ENCODE peak calls at places on chromosomes 6 and 20, in nine cellular contexts. One of them, this sample, is unnamed.

GRCh38 chr20:7003598-7003997 is 236.1 kb downstream of the BMP2 start:
- DNase-seq in AG10803: no peak
- DNase-seq in AG04449: no peak
- DNase-seq in NCI-H345: no peak
- DNase-seq in activated T-cell treated with anti-CD3 and anti-CD28 coated beads, Interleukin-2, amount 50 U/mL, for 4 hours: no peak
- DNase-seq in HCT116: no peak
- DNase-seq in Calu3: no peak
- DNase-seq in fibroblast of the conjunctiva: no peak
- DNase-seq in stomach: no peak
- DNase-seq in this sample: no peak

GRCh38 chr6:22545051-22545450 is 24.3 kb upstream of the HDGFL1 start:
- DNase-seq in AG10803: no peak
- DNase-seq in AG04449: no peak
- DNase-seq in NCI-H345: no peak
- DNase-seq in activated T-cell treated with anti-CD3 and anti-CD28 coated beads, Interleukin-2, amount 50 U/mL, for 4 hours: no peak
- DNase-seq in HCT116: no peak
- DNase-seq in Calu3: no peak
- DNase-seq in fibroblast of the conjunctiva: no peak
- DNase-seq in stomach: no peak
- DNase-seq in this sample: no peak

GRCh38 chr20:10131612-10132345 is 86.9 kb upstream of the SNAP25 start:
- DNase-seq in AG10803: peak; percentile 46
- DNase-seq in AG04449: no peak
- DNase-seq in NCI-H345: peak; percentile 89
- DNase-seq in activated T-cell treated with anti-CD3 and anti-CD28 coated beads, Interleukin-2, amount 50 U/mL, for 4 hours: no peak
- DNase-seq in HCT116: no peak
- DNase-seq in Calu3: no peak
- DNase-seq in fibroblast of the conjunctiva: peak; percentile 10
- DNase-seq in stomach: peak; percentile 72
- DNase-seq in this sample: no peak

GRCh38 chr6:11616200-11616611 is 78.7 kb downstream of the TMEM170B start:
- DNase-seq in AG10803: peak; percentile 98
- DNase-seq in AG04449: peak; percentile 97
- DNase-seq in NCI-H345: no peak
- DNase-seq in activated T-cell treated with anti-CD3 and anti-CD28 coated beads, Interleukin-2, amount 50 U/mL, for 4 hours: no peak
- DNase-seq in HCT116: no peak
- DNase-seq in Calu3: no peak
- DNase-seq in fibroblast of the conjunctiva: peak; percentile 20
- DNase-seq in stomach: no peak
- DNase-seq in this sample: no peak

GRCh38 chr6:62523630-62524029 is 237.6 kb upstream of the KHDRBS2 start:
- DNase-seq in AG10803: no peak
- DNase-seq in AG04449: no peak
- DNase-seq in NCI-H345: no peak
- DNase-seq in activated T-cell treated with anti-CD3 and anti-CD28 coated beads, Interleukin-2, amount 50 U/mL, for 4 hours: no peak
- DNase-seq in HCT116: no peak
- DNase-seq in Calu3: no peak
- DNase-seq in fibroblast of the conjunctiva: no peak
- DNase-seq in stomach: no peak
- DNase-seq in this sample: no peak

GRCh38 chr20:21450572-21450971 is 53.2 kb upstream of the NKX2-4 start:
- DNase-seq in AG10803: peak; percentile 3
- DNase-seq in AG04449: no peak
- DNase-seq in NCI-H345: no peak
- DNase-seq in activated T-cell treated with anti-CD3 and anti-CD28 coated beads, Interleukin-2, amount 50 U/mL, for 4 hours: no peak
- DNase-seq in HCT116: no peak
- DNase-seq in Calu3: no peak
- DNase-seq in fibroblast of the conjunctiva: no peak
- DNase-seq in stomach: no peak
- DNase-seq in this sample: no peak

GRCh38 chr6:137652961-137653697 is 158.9 kb upstream of the OLIG3 start:
- DNase-seq in AG10803: no peak
- DNase-seq in AG04449: no peak
- DNase-seq in NCI-H345: peak; percentile 62
- DNase-seq in activated T-cell treated with anti-CD3 and anti-CD28 coated beads, Interleukin-2, amount 50 U/mL, for 4 hours: no peak
- DNase-seq in HCT116: no peak
- DNase-seq in Calu3: no peak
- DNase-seq in fibroblast of the conjunctiva: no peak
- DNase-seq in stomach: no peak
- DNase-seq in this sample: no peak

GRCh38 chr6:159400806-159401205 is 231.6 kb downstream of the FNDC1 start:
- DNase-seq in AG10803: no peak
- DNase-seq in AG04449: no peak
- DNase-seq in NCI-H345: no peak
- DNase-seq in activated T-cell treated with anti-CD3 and anti-CD28 coated beads, Interleukin-2, amount 50 U/mL, for 4 hours: no peak
- DNase-seq in HCT116: no peak
- DNase-seq in Calu3: no peak
- DNase-seq in fibroblast of the conjunctiva: no peak
- DNase-seq in stomach: no peak
- DNase-seq in this sample: no peak

GRCh38 chr6:82017316-82017715 is 230.2 kb downstream of the IBTK start:
- DNase-seq in AG10803: peak; percentile 90
- DNase-seq in AG04449: no peak
- DNase-seq in NCI-H345: no peak
- DNase-seq in activated T-cell treated with anti-CD3 and anti-CD28 coated beads, Interleukin-2, amount 50 U/mL, for 4 hours: no peak
- DNase-seq in HCT116: peak; percentile 55
- DNase-seq in Calu3: no peak
- DNase-seq in fibroblast of the conjunctiva: peak; percentile 94
- DNase-seq in stomach: no peak
- DNase-seq in this sample: no peak

GRCh38 chr6:127514396-127515227 is 4.5 kb downstream of the MTCL3 start:
- DNase-seq in AG10803: peak; percentile 55
- DNase-seq in AG04449: no peak
- DNase-seq in NCI-H345: no peak
- DNase-seq in activated T-cell treated with anti-CD3 and anti-CD28 coated beads, Interleukin-2, amount 50 U/mL, for 4 hours: peak; percentile 17
- DNase-seq in HCT116: no peak
- DNase-seq in Calu3: no peak
- DNase-seq in fibroblast of the conjunctiva: no peak
- DNase-seq in stomach: no peak
- DNase-seq in this sample: peak; percentile 52

GRCh38 chr20:44180814-44181213 is 6.2 kb downstream of the JPH2 start:
- DNase-seq in AG10803: peak; percentile 73
- DNase-seq in AG04449: no peak
- DNase-seq in NCI-H345: no peak
- DNase-seq in activated T-cell treated with anti-CD3 and anti-CD28 coated beads, Interleukin-2, amount 50 U/mL, for 4 hours: no peak
- DNase-seq in HCT116: no peak
- DNase-seq in Calu3: no peak
- DNase-seq in fibroblast of the conjunctiva: no peak
- DNase-seq in stomach: no peak
- DNase-seq in this sample: no peak

GRCh38 chr6:90293319-90293937 is 3.2 kb downstream of the BACH2 start:
- DNase-seq in AG10803: no peak
- DNase-seq in AG04449: no peak
- DNase-seq in NCI-H345: no peak
- DNase-seq in activated T-cell treated with anti-CD3 and anti-CD28 coated beads, Interleukin-2, amount 50 U/mL, for 4 hours: no peak
- DNase-seq in HCT116: no peak
- DNase-seq in Calu3: no peak
- DNase-seq in fibroblast of the conjunctiva: no peak
- DNase-seq in stomach: no peak
- DNase-seq in this sample: no peak

GRCh38 chr6:34196116-34196832 is 40.4 kb upstream of the HMGA1 start:
- DNase-seq in AG10803: peak; percentile 67
- DNase-seq in AG04449: peak; percentile 4
- DNase-seq in NCI-H345: peak; percentile 53
- DNase-seq in activated T-cell treated with anti-CD3 and anti-CD28 coated beads, Interleukin-2, amount 50 U/mL, for 4 hours: peak; percentile 95
- DNase-seq in HCT116: peak; percentile 26
- DNase-seq in Calu3: peak; percentile 96
- DNase-seq in fibroblast of the conjunctiva: peak; percentile 51
- DNase-seq in stomach: peak; percentile 90
- DNase-seq in this sample: peak; percentile 84

GRCh38 chr6:28884423-28885148 is 39.2 kb downstream of the TRIM27 start:
- DNase-seq in AG10803: no peak
- DNase-seq in AG04449: no peak
- DNase-seq in NCI-H345: peak; percentile 75
- DNase-seq in activated T-cell treated with anti-CD3 and anti-CD28 coated beads, Interleukin-2, amount 50 U/mL, for 4 hours: peak; percentile 58
- DNase-seq in HCT116: no peak
- DNase-seq in Calu3: no peak
- DNase-seq in fibroblast of the conjunctiva: no peak
- DNase-seq in stomach: no peak
- DNase-seq in this sample: peak; percentile 92

GRCh38 chr6:127186889-127187288 is 68.4 kb downstream of the RSPO3 start:
- DNase-seq in AG10803: no peak
- DNase-seq in AG04449: no peak
- DNase-seq in NCI-H345: no peak
- DNase-seq in activated T-cell treated with anti-CD3 and anti-CD28 coated beads, Interleukin-2, amount 50 U/mL, for 4 hours: peak; percentile 43
- DNase-seq in HCT116: peak; percentile 37
- DNase-seq in Calu3: peak; percentile 66
- DNase-seq in fibroblast of the conjunctiva: no peak
- DNase-seq in stomach: peak; percentile 71
- DNase-seq in this sample: peak; percentile 22

GRCh38 chr6:48641544-48641943 is 530.5 kb upstream of the PTCHD4 start:
- DNase-seq in AG10803: no peak
- DNase-seq in AG04449: peak; percentile 16
- DNase-seq in NCI-H345: no peak
- DNase-seq in activated T-cell treated with anti-CD3 and anti-CD28 coated beads, Interleukin-2, amount 50 U/mL, for 4 hours: no peak
- DNase-seq in HCT116: no peak
- DNase-seq in Calu3: no peak
- DNase-seq in fibroblast of the conjunctiva: no peak
- DNase-seq in stomach: no peak
- DNase-seq in this sample: no peak

GRCh38 chr6:110778331-110778730 is 36.9 kb downstream of the CDK19 start:
- DNase-seq in AG10803: no peak
- DNase-seq in AG04449: no peak
- DNase-seq in NCI-H345: no peak
- DNase-seq in activated T-cell treated with anti-CD3 and anti-CD28 coated beads, Interleukin-2, amount 50 U/mL, for 4 hours: no peak
- DNase-seq in HCT116: no peak
- DNase-seq in Calu3: no peak
- DNase-seq in fibroblast of the conjunctiva: no peak
- DNase-seq in stomach: no peak
- DNase-seq in this sample: no peak

GRCh38 chr6:82410151-82410621 is 46.6 kb downstream of the TPBG start:
- DNase-seq in AG10803: peak; percentile 20
- DNase-seq in AG04449: no peak
- DNase-seq in NCI-H345: no peak
- DNase-seq in activated T-cell treated with anti-CD3 and anti-CD28 coated beads, Interleukin-2, amount 50 U/mL, for 4 hours: no peak
- DNase-seq in HCT116: no peak
- DNase-seq in Calu3: no peak
- DNase-seq in fibroblast of the conjunctiva: peak; percentile 51
- DNase-seq in stomach: no peak
- DNase-seq in this sample: no peak

GRCh38 chr20:61127311-61128044 is 124.6 kb upstream of the CDH4 start:
- DNase-seq in AG10803: peak; percentile 78
- DNase-seq in AG04449: peak; percentile 24
- DNase-seq in NCI-H345: no peak
- DNase-seq in activated T-cell treated with anti-CD3 and anti-CD28 coated beads, Interleukin-2, amount 50 U/mL, for 4 hours: no peak
- DNase-seq in HCT116: no peak
- DNase-seq in Calu3: no peak
- DNase-seq in fibroblast of the conjunctiva: peak; percentile 56
- DNase-seq in stomach: no peak
- DNase-seq in this sample: no peak

GRCh38 chr6:170202416-170203135 is 88.3 kb downstream of the DLL1 start:
- DNase-seq in AG10803: no peak
- DNase-seq in AG04449: no peak
- DNase-seq in NCI-H345: no peak
- DNase-seq in activated T-cell treated with anti-CD3 and anti-CD28 coated beads, Interleukin-2, amount 50 U/mL, for 4 hours: no peak
- DNase-seq in HCT116: no peak
- DNase-seq in Calu3: no peak
- DNase-seq in fibroblast of the conjunctiva: no peak
- DNase-seq in stomach: no peak
- DNase-seq in this sample: no peak

GRCh38 chr6:24667378-24667803 is 514 bp downstream of the ACOT13 start:
- DNase-seq in AG10803: peak; percentile 27
- DNase-seq in AG04449: no peak
- DNase-seq in NCI-H345: no peak
- DNase-seq in activated T-cell treated with anti-CD3 and anti-CD28 coated beads, Interleukin-2, amount 50 U/mL, for 4 hours: no peak
- DNase-seq in HCT116: no peak
- DNase-seq in Calu3: peak; percentile 34
- DNase-seq in fibroblast of the conjunctiva: no peak
- DNase-seq in stomach: no peak
- DNase-seq in this sample: no peak

GRCh38 chr6:108565091-108565766 is 4.5 kb downstream of the FOXO3 start:
- DNase-seq in AG10803: no peak
- DNase-seq in AG04449: no peak
- DNase-seq in NCI-H345: no peak
- DNase-seq in activated T-cell treated with anti-CD3 and anti-CD28 coated beads, Interleukin-2, amount 50 U/mL, for 4 hours: no peak
- DNase-seq in HCT116: no peak
- DNase-seq in Calu3: no peak
- DNase-seq in fibroblast of the conjunctiva: no peak
- DNase-seq in stomach: no peak
- DNase-seq in this sample: peak; percentile 69

GRCh38 chr20:35618372-35619131 is 2.9 kb downstream of the SPAG4 start:
- DNase-seq in AG10803: peak; percentile 19
- DNase-seq in AG04449: no peak
- DNase-seq in NCI-H345: peak; percentile 62
- DNase-seq in activated T-cell treated with anti-CD3 and anti-CD28 coated beads, Interleukin-2, amount 50 U/mL, for 4 hours: no peak
- DNase-seq in HCT116: no peak
- DNase-seq in Calu3: peak; percentile 54
- DNase-seq in fibroblast of the conjunctiva: no peak
- DNase-seq in stomach: no peak
- DNase-seq in this sample: peak; percentile 23

GRCh38 chr6:106163446-106163965 is 77.4 kb downstream of the PRDM1 start:
- DNase-seq in AG10803: peak; percentile 76
- DNase-seq in AG04449: no peak
- DNase-seq in NCI-H345: no peak
- DNase-seq in activated T-cell treated with anti-CD3 and anti-CD28 coated beads, Interleukin-2, amount 50 U/mL, for 4 hours: peak; percentile 40
- DNase-seq in HCT116: no peak
- DNase-seq in Calu3: no peak
- DNase-seq in fibroblast of the conjunctiva: peak; percentile 49
- DNase-seq in stomach: no peak
- DNase-seq in this sample: peak; percentile 51

GRCh38 chr20:32727663-32728062 is 15.6 kb downstream of the COMMD7 start:
- DNase-seq in AG10803: peak; percentile 86
- DNase-seq in AG04449: peak; percentile 65
- DNase-seq in NCI-H345: no peak
- DNase-seq in activated T-cell treated with anti-CD3 and anti-CD28 coated beads, Interleukin-2, amount 50 U/mL, for 4 hours: no peak
- DNase-seq in HCT116: no peak
- DNase-seq in Calu3: no peak
- DNase-seq in fibroblast of the conjunctiva: peak; percentile 46
- DNase-seq in stomach: no peak
- DNase-seq in this sample: no peak

GRCh38 chr6:112466378-112467151 is 119.4 kb downstream of the RFPL4B start:
- DNase-seq in AG10803: peak; percentile 79
- DNase-seq in AG04449: peak; percentile 61
- DNase-seq in NCI-H345: no peak
- DNase-seq in activated T-cell treated with anti-CD3 and anti-CD28 coated beads, Interleukin-2, amount 50 U/mL, for 4 hours: no peak
- DNase-seq in HCT116: no peak
- DNase-seq in Calu3: no peak
- DNase-seq in fibroblast of the conjunctiva: no peak
- DNase-seq in stomach: no peak
- DNase-seq in this sample: no peak

GRCh38 chr20:37939701-37940151 is 36.8 kb downstream of the VSTM2L start:
- DNase-seq in AG10803: no peak
- DNase-seq in AG04449: no peak
- DNase-seq in NCI-H345: no peak
- DNase-seq in activated T-cell treated with anti-CD3 and anti-CD28 coated beads, Interleukin-2, amount 50 U/mL, for 4 hours: no peak
- DNase-seq in HCT116: no peak
- DNase-seq in Calu3: no peak
- DNase-seq in fibroblast of the conjunctiva: no peak
- DNase-seq in stomach: peak; percentile 18
- DNase-seq in this sample: no peak

GRCh38 chr6:17431581-17431980 is 38.2 kb downstream of the CAP2 start:
- DNase-seq in AG10803: peak; percentile 74
- DNase-seq in AG04449: no peak
- DNase-seq in NCI-H345: no peak
- DNase-seq in activated T-cell treated with anti-CD3 and anti-CD28 coated beads, Interleukin-2, amount 50 U/mL, for 4 hours: no peak
- DNase-seq in HCT116: no peak
- DNase-seq in Calu3: no peak
- DNase-seq in fibroblast of the conjunctiva: no peak
- DNase-seq in stomach: no peak
- DNase-seq in this sample: no peak

GRCh38 chr6:37243816-37244370 is 13.7 kb upstream of the TBC1D22B start:
- DNase-seq in AG10803: no peak
- DNase-seq in AG04449: no peak
- DNase-seq in NCI-H345: no peak
- DNase-seq in activated T-cell treated with anti-CD3 and anti-CD28 coated beads, Interleukin-2, amount 50 U/mL, for 4 hours: no peak
- DNase-seq in HCT116: no peak
- DNase-seq in Calu3: no peak
- DNase-seq in fibroblast of the conjunctiva: no peak
- DNase-seq in stomach: no peak
- DNase-seq in this sample: no peak

GRCh38 chr6:46882622-46883021 is 39.1 kb downstream of the ADGRF5 start:
- DNase-seq in AG10803: no peak
- DNase-seq in AG04449: no peak
- DNase-seq in NCI-H345: peak; percentile 91
- DNase-seq in activated T-cell treated with anti-CD3 and anti-CD28 coated beads, Interleukin-2, amount 50 U/mL, for 4 hours: no peak
- DNase-seq in HCT116: no peak
- DNase-seq in Calu3: no peak
- DNase-seq in fibroblast of the conjunctiva: no peak
- DNase-seq in stomach: no peak
- DNase-seq in this sample: no peak

GRCh38 chr6:94362061-94362864 is 942.9 kb upstream of the EPHA7 start:
- DNase-seq in AG10803: no peak
- DNase-seq in AG04449: no peak
- DNase-seq in NCI-H345: no peak
- DNase-seq in activated T-cell treated with anti-CD3 and anti-CD28 coated beads, Interleukin-2, amount 50 U/mL, for 4 hours: no peak
- DNase-seq in HCT116: no peak
- DNase-seq in Calu3: no peak
- DNase-seq in fibroblast of the conjunctiva: no peak
- DNase-seq in stomach: no peak
- DNase-seq in this sample: no peak

This sample was measured in CD4-positive, alpha-beta memory T cell.